ENCODE peak calls at places on chromosomes 13 and 19, in six cellular contexts. I is activated T-cell treated with anti-CD3 and anti-CD28 coated beads for 4 hours; P is amygdala; R is stimulated activated CD4-positive, alpha-beta T cell treated with anti-CD3 and anti-CD28 coated beads, Interleukin-15, amount 100 ng/mL, for 48 hours; U is nephron progenitor cell; L is left cardiac atrium. Y is an unnamed sample.

GRCh38 chr19:53509845-53510244 is 28.1 kb upstream of the ZNF331 start:
- DNase-seq in I (no peak), P (no peak), R (no peak), U (no peak), L (no peak), Y (no peak)

GRCh38 chr19:27776524-27776923 is 1436.4 kb downstream of the UQCRFS1 start:
- DNase-seq in I (no peak), P (no peak), R (no peak), U (no peak), L (no peak), Y (no peak)

GRCh38 chr13:72195044-72195704 is 328.2 kb upstream of the DACH1 start:
- DNase-seq in I (no peak), P (no peak), R (no peak), U (no peak), L (no peak), Y (no peak)

GRCh38 chr13:52892925-52893324 is 44.5 kb upstream of the PCDH8 start:
- DNase-seq in I (no peak), P (no peak), R (no peak), U (no peak), L (no peak), Y (no peak)

GRCh38 chr13:113474179-113474578 is 16.3 kb downstream of the DCUN1D2 start:
- DNase-seq in I (no peak), P (no peak), R (no peak), U (no peak), L (peak), Y (no peak)

GRCh38 chr19:4662020-4662695 is 8.0 kb downstream of the MYDGF start:
- DNase-seq in I (no peak), P (no peak), R (no peak), U (no peak), L (no peak), Y (no peak)

GRCh38 chr19:30688696-30689095 is 316.5 kb downstream of the ZNF536 start:
- DNase-seq in I (no peak), P (no peak), R (no peak), U (no peak), L (no peak), Y (no peak)

GRCh38 chr19:14433454-14434156 is 499 bp downstream of the PKN1 start:
- DNase-seq in I (peak), P (no peak), R (no peak), U (no peak), L (no peak), Y (no peak)

GRCh38 chr19:49852631-49853126 is 1.7 kb downstream of the PTOV1 start:
- DNase-seq in I (no peak), P (no peak), R (no peak), U (no peak), L (no peak), Y (no peak)

GRCh38 chr19:19134687-19135158 is 3.6 kb downstream of the TMEM161A start:
- DNase-seq in I (peak), P (no peak), R (peak), U (peak), L (peak), Y (no peak)